ENCODE peak calls at places on chromosome 14, in eight cellular contexts. G, S, O, W, Q, C, D and X are unnamed samples. For H3K9me3, the result is how much of the 10 kb centered on the place peaks cover.

GRCh38 chr14:68791078-68791983 is 1.5 kb downstream of the ZFP36L1 start:
- DNase-seq in G (no peak), S (no peak), O (no peak), W (no peak), Q (no peak), C (peak), D (peak), X (peak)

GRCh38 chr14:55843718-55844403 is 263.9 kb downstream of the KTN1 start:
- DNase-seq in G (no peak), S (no peak), O (no peak), W (no peak), Q (no peak), C (no peak), D (no peak), X (no peak)

GRCh38 chr14:73759714-73760597 is 45.8 kb upstream of the PNMA1 start:
- DNase-seq in G (peak), S (peak), O (peak), W (peak), Q (peak), C (peak), D (peak), X (peak)

GRCh38 chr14:29926701-29927595 is 699 bp downstream of the PRKD1 start:
- DNase-seq in G (peak), S (no peak), O (peak), W (peak), Q (no peak), C (peak), D (peak), X (peak)

GRCh38 chr14:32166029-32166428 is 35.8 kb upstream of the RNU6-7 start:
- DNase-seq in G (no peak), S (no peak), O (no peak), W (no peak), Q (no peak), C (no peak), D (no peak), X (no peak)

GRCh38 chr14:51093371-51094281 is 1.3 kb downstream of the TRIM9 start:
- DNase-seq in G (no peak), S (peak), O (peak), W (peak), Q (no peak), C (peak), D (peak), X (peak)

GRCh38 chr14:77682158-77682553 is 25.7 kb downstream of the ALKBH1 start:
- DNase-seq in G (no peak), S (no peak), O (no peak), W (no peak), Q (no peak), C (no peak), D (no peak), X (no peak)

GRCh38 chr14:75439989-75440388 is 12.2 kb downstream of the JDP2 start:
- DNase-seq in G (no peak), S (no peak), O (peak), W (no peak), Q (no peak), C (no peak), D (no peak), X (no peak)

GRCh38 chr14:101877766-101878165 is 86.6 kb upstream of the DYNC1H1 start:
- DNase-seq in G (no peak), S (no peak), O (no peak), W (no peak), Q (no peak), C (no peak), D (no peak), X (no peak)

GRCh38 chr14:103273847-103274615 is 60.0 kb upstream of the EIF5 start:
- DNase-seq in G (no peak), S (no peak), O (no peak), W (no peak), Q (no peak), C (no peak), D (no peak), X (no peak)

GRCh38 chr14:77043984-77044485 is 15.5 kb upstream of the IRF2BPL start:
- DNase-seq in G (no peak), S (no peak), O (no peak), W (no peak), Q (no peak), C (no peak), D (no peak), X (peak)

GRCh38 chr14:58533417-58533816 is 104.3 kb upstream of the DACT1 start:
- DNase-seq in G (no peak), S (no peak), O (no peak), W (no peak), Q (no peak), C (peak), D (no peak), X (peak)

GRCh38 chr14:52951730-52952481 is 1.1 kb upstream of the FERMT2 start:
- DNase-seq in G (no peak), S (no peak), O (peak), W (no peak), Q (no peak), C (peak), D (peak), X (no peak)

GRCh38 chr14:58663494-58664111 is 25.8 kb downstream of the DACT1 start:
- DNase-seq in G (no peak), S (no peak), O (no peak), W (no peak), Q (no peak), C (no peak), D (no peak), X (no peak)

GRCh38 chr14:99578541-99579044 is 25.4 kb downstream of the CCDC85C start:
- DNase-seq in G (no peak), S (no peak), O (no peak), W (peak), Q (no peak), C (peak), D (no peak), X (peak)

GRCh38 chr14:68771631-68772030 is 21.2 kb downstream of the ZFP36L1 start:
- DNase-seq in G (no peak), S (no peak), O (no peak), W (no peak), Q (no peak), C (no peak), D (no peak), X (peak)

GRCh38 chr14:61471297-61471980 is 150.1 kb downstream of the PRKCH start:
- DNase-seq in G (no peak), S (no peak), O (no peak), W (no peak), Q (no peak), C (no peak), D (no peak), X (no peak)

GRCh38 chr14:34199585-34199984 is 248.7 kb upstream of the EGLN3 start:
- DNase-seq in G (no peak), S (no peak), O (no peak), W (no peak), Q (no peak), C (no peak), D (no peak), X (no peak)

GRCh38 chr14:78763746-78764145 is 593.6 kb downstream of the NRXN3 start:
- DNase-seq in G (no peak), S (no peak), O (no peak), W (no peak), Q (no peak), C (no peak), D (no peak), X (no peak)

GRCh38 chr14:31834616-31835015 is 242.5 kb upstream of the ARHGAP5 start:
- DNase-seq in G (no peak), S (no peak), O (no peak), W (no peak), Q (no peak), C (no peak), D (no peak), X (no peak)

GRCh38 chr14:104196461-104197180 is 58.2 kb downstream of the KIF26A start:
- DNase-seq in G (no peak), S (no peak), O (no peak), W (no peak), Q (no peak), C (no peak), D (no peak), X (no peak)

GRCh38 chr14:75877292-75877691 is 104.5 kb downstream of the TGFB3 start:
- DNase-seq in G (no peak), S (no peak), O (no peak), W (no peak), Q (no peak), C (no peak), D (no peak), X (no peak)

GRCh38 chr14:103846569-103847438 is 571 bp downstream of the PPP1R13B start:
- DNase-seq in G (peak), S (peak), O (peak), W (no peak), Q (peak), C (peak), D (no peak), X (peak)

GRCh38 chr14:100587248-100587762 is at the start of gene BEGAIN:
- DNase-seq in G (no peak), S (no peak), O (no peak), W (no peak), Q (no peak), C (no peak), D (no peak), X (peak)

GRCh38 chr14:50906326-50906725 is 34.5 kb downstream of the ABHD12B start:
- DNase-seq in G (no peak), S (no peak), O (no peak), W (no peak), Q (no peak), C (no peak), D (no peak), X (no peak)

GRCh38 chr14:75280448-75280830 is 1.8 kb downstream of the FOS start:
- DNase-seq in G (no peak), S (no peak), O (no peak), W (no peak), Q (no peak), C (no peak), D (no peak), X (no peak)

GRCh38 chr14:53295985-53296582 is 143.0 kb upstream of the DDHD1 start:
- DNase-seq in G (no peak), S (peak), O (no peak), W (no peak), Q (no peak), C (no peak), D (peak), X (no peak)

GRCh38 chr14:75205586-75205985 is 29.2 kb upstream of the TMED10 start:
- DNase-seq in G (no peak), S (no peak), O (no peak), W (no peak), Q (no peak), C (no peak), D (no peak), X (no peak)

GRCh38 chr14:104108570-104109060 is 23.1 kb downstream of the ASPG start:
- DNase-seq in G (no peak), S (no peak), O (peak), W (no peak), Q (no peak), C (no peak), D (no peak), X (peak)

GRCh38 chr14:20262642-20263128 is 23.6 kb downstream of the OR11H4 start:
- DNase-seq in G (no peak), S (no peak), O (no peak), W (no peak), Q (no peak), C (no peak), D (no peak), X (no peak)

GRCh38 chr14:55160989-55161388 is 30.4 kb downstream of the DLGAP5 start:
- DNase-seq in G (no peak), S (peak), O (no peak), W (no peak), Q (no peak), C (no peak), D (no peak), X (no peak)

GRCh38 chr14:64421166-64421565 is 33.0 kb downstream of the MTHFD1 start:
- DNase-seq in G (no peak), S (no peak), O (no peak), W (no peak), Q (no peak), C (no peak), D (no peak), X (no peak)

DNA sequence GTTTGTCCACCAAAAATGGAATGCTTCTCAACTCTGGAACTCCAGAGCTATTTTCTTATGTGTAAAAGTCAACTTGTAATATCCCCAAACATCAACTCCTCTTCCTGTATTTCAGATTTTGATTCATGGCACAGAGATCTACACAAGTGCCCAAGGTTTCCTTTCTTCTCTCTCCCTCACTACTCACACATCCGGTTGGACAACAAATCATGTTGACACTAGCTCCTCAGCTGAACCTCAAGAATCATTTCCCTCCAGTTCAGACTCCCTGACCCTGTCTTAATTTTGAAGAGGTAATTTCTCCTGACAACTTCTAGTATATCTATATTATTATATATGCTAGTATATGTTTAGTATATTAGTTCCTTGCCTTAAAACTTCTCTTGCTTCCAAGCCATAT is 485.4 kb upstream of the CCDC196 start:
- DNase-seq in G (no peak), S (no peak), O (no peak), W (no peak), Q (no peak), C (no peak), D (no peak), X (no peak)
- H3K9me3 ChIP-seq in G (under half), S (under half), O (under half), W (under half), Q (under half), C (under half), D (under half), X (under half)

DNA sequence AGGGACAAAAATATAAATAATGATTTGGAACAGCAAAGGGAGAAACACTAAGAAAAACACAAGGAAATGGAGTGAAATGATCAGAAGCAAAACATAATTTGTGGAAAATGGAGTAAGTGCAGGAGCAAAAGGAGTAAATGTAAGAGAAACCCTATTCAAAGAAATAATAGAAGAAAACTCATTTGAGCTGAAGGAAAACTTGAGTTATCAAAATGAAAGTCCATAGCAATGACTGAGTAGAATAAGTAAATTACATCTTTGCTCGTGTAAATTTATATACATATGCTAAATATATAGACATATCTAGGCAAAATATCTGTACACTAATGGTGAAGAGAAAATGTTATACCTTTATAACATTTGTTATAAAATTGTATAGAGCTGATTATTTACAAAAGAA is 194.0 kb downstream of the FOXA1 start:
- DNase-seq in G (no peak), S (no peak), O (no peak), W (no peak), Q (no peak), C (no peak), D (no peak), X (no peak)
- H3K9me3 ChIP-seq in G (under half), S (under half), O (under half), W (under half), Q (under half), C (under half), D (under half), X (under half)

GRCh38 chr14:66595394-66595793 is 87.4 kb downstream of the GPHN start:
- DNase-seq in G (no peak), S (no peak), O (no peak), W (no peak), Q (no peak), C (no peak), D (no peak), X (peak)
- H3K9me3 ChIP-seq in G (under half), S (under half), O (under half), W (under half), Q (under half), C (under half), D (under half), X (under half)

GRCh38 chr14:94538070-94538740 is 23.0 kb upstream of the SERPINA4 start:
- DNase-seq in G (no peak), S (no peak), O (no peak), W (no peak), Q (no peak), C (no peak), D (no peak), X (no peak)
- H3K9me3 ChIP-seq in G (under half), S (under half), O (under half), W (under half), Q (under half), C (under half), D (under half), X (under half)

GRCh38 chr14:97074456-97074855 is 277.3 kb downstream of the VRK1 start:
- DNase-seq in G (no peak), S (no peak), O (no peak), W (no peak), Q (no peak), C (no peak), D (no peak), X (no peak)
- H3K9me3 ChIP-seq in G (under half), S (under half), O (under half), W (under half), Q (under half), C (under half), D (under half), X (under half)

DNA sequence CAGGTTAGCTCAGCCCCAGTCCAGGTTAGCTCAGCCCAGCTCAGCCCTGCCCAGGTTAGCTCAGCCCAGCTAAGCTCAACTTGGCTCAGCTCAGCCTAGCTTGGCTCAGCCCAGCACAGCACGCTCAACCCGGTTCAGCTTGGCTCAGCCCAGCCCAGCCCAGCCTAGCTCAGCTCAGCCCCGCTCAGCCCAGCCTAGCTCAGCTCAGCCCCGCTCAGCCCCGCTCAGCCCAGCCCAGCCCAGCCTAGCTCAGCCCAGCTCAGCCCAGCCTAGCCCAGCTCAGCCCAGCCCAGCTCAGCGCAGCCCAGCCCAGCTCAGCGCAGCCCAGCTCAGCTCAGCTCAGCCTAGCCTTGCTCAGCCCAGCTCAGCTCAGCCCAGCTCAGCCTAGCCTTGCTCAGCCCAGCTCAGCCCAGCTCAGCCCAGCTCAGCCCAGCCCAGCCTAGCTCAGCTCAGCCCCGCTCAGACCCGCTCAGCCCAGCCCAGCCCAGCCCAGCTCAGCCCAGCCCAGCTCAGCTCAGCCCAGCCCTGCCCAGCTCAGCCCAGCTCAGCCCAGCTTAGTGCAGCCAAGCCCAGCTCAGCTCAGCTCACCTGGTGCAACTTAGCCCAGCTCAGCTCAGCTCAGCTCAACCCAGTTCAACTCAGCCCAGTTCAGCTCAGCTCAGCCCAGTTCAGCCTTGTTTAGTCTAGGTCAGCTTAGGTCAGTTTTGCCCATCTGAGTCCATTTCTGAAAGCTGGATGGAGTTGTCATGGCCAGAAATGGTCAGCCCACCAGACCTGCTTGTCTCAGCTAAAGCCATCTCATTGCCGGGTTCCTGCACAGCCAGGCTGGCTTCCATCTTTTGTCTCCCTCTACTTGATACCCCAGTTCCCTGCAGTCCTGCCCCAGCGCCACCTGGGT is 333.6 kb downstream of the TMEM121 start:
- DNase-seq in G (peak), S (peak), O (no peak), W (peak), Q (peak), C (peak), D (no peak), X (no peak)
- H3K9me3 ChIP-seq in G (under half), S (under half), O (half or more), W (under half), Q (under half), C (under half), D (under half), X (under half)

GRCh38 chr14:70872678-70873020 is 34.6 kb upstream of the PCNX1 start:
- DNase-seq in G (no peak), S (no peak), O (no peak), W (no peak), Q (no peak), C (no peak), D (no peak), X (no peak)
- H3K9me3 ChIP-seq in G (under half), S (under half), O (under half), W (under half), Q (under half), C (under half), D (under half), X (under half)

GRCh38 chr14:84797326-84797725 is 732.6 kb upstream of the FLRT2 start:
- DNase-seq in G (no peak), S (no peak), O (no peak), W (no peak), Q (no peak), C (no peak), D (no peak), X (no peak)

GRCh38 chr14:84789012-84789411 is 740.9 kb upstream of the FLRT2 start:
- DNase-seq in G (no peak), S (no peak), O (no peak), W (no peak), Q (no peak), C (no peak), D (no peak), X (no peak)

GRCh38 chr14:84792722-84793410 is 737.1 kb upstream of the FLRT2 start:
- DNase-seq in G (no peak), S (no peak), O (no peak), W (no peak), Q (no peak), C (no peak), D (no peak), X (no peak)
- H3K9me3 ChIP-seq in G (under half), S (under half), O (under half), W (under half), Q (under half), C (under half), D (under half), X (under half)

GRCh38 chr14:105858676-105859025 is 332.3 kb downstream of the TMEM121 start:
- DNase-seq in G (peak), S (peak), O (no peak), W (peak), Q (no peak), C (peak), D (no peak), X (peak)
- H3K9me3 ChIP-seq in G (under half), S (under half), O (half or more), W (under half), Q (under half), C (under half), D (under half), X (under half)

GRCh38 chr14:40476005-40476404 is 1043.8 kb upstream of the FBXO33 start:
- DNase-seq in G (no peak), S (no peak), O (no peak), W (no peak), Q (no peak), C (no peak), D (no peak), X (no peak)
- H3K9me3 ChIP-seq in G (under half), S (under half), O (under half), W (under half), Q (under half), C (under half), D (under half), X (under half)